ENCODE peak calls at places on chromosome X, in seven cellular contexts. H, K, X, Q, M, C and B are unnamed samples.

GRCh38 chrX:136170109-136170800 is 22.9 kb downstream of the FHL1 start:
- DNase-seq in C (no peak), M (peak), X (peak), K (peak), H (no peak), Q (no peak), B (no peak)

GRCh38 chrX:150507251-150507856 is 61.1 kb upstream of the MTM1 start:
- DNase-seq in C (no peak), Q (no peak), H (peak), X (no peak), K (no peak), M (peak), B (no peak)

GRCh38 chrX:10685923-10686595 is 65.7 kb upstream of the MID1 start:
- DNase-seq in X (no peak), M (peak), H (no peak), K (no peak), C (no peak), Q (no peak), B (no peak)

GRCh38 chrX:112341598-112341997 is 259.0 kb upstream of the TRPC5 start:
- DNase-seq in M (no peak), X (no peak), K (no peak), Q (no peak), H (no peak), C (no peak), B (no peak)

GRCh38 chrX:119228506-119229290 is 7.4 kb upstream of the PGRMC1 start:
- DNase-seq in M (peak), H (no peak), X (no peak), K (peak), C (no peak), Q (no peak), B (no peak)

GRCh38 chrX:31483336-31483735 is 411.5 kb upstream of the FTHL17 start:
- DNase-seq in C (no peak), X (no peak), H (no peak), M (peak), K (no peak), Q (no peak), B (no peak)

GRCh38 chrX:14491689-14492088 is 37.6 kb upstream of the GLRA2 start:
- DNase-seq in K (no peak), M (no peak), C (no peak), X (no peak), H (no peak), Q (no peak), B (no peak)

GRCh38 chrX:19867411-19867732 is 20.0 kb downstream of the SH3KBP1 start:
- DNase-seq in M (peak), Q (no peak), K (no peak), X (peak), C (no peak), H (no peak), B (no peak)

GRCh38 chrX:9465380-9466114 is 689 bp downstream of the TBL1X start:
- DNase-seq in M (peak), Q (no peak), K (peak), X (no peak), C (peak), H (peak), B (no peak)

GRCh38 chrX:1126738-1127137 is 85.7 kb downstream of the CRLF2 start:
- DNase-seq in M (no peak), K (no peak), Q (no peak), H (no peak), C (no peak), X (no peak), B (no peak)